ENCODE peak calls at places on chromosomes 3 and 15, in five cellular contexts. One of them, this sample, is unnamed. For H3K36me3 and H3K9me3, the result is how much of the 10 kb centered on the place peaks cover.

GRCh38 chr3:50550079-50550736 is 17.3 kb downstream of the C3orf18 start:
- DNase-seq in heart left ventricle: peak
- DNase-seq in sigmoid colon: no peak
- DNase-seq in cardiac muscle cell: peak
- DNase-seq in SJSA1: peak
- DNase-seq in this sample: peak

GRCh38 chr3:42739401-42740158 is 33.5 kb downstream of the CCDC13 start:
- DNase-seq in SJSA1: no peak
- DNase-seq in heart left ventricle: peak
- DNase-seq in sigmoid colon: peak
- DNase-seq in cardiac muscle cell: peak
- DNase-seq in this sample: no peak

GRCh38 chr3:107986505-107986904 is 104.3 kb downstream of the CD47 start:
- DNase-seq in sigmoid colon: no peak
- DNase-seq in cardiac muscle cell: no peak
- DNase-seq in heart left ventricle: no peak
- DNase-seq in SJSA1: no peak
- DNase-seq in this sample: no peak

GRCh38 chr15:76330281-76330680 is 6.3 kb upstream of the ISL2 start:
- DNase-seq in SJSA1: peak
- DNase-seq in heart left ventricle: peak
- DNase-seq in cardiac muscle cell: peak
- DNase-seq in sigmoid colon: peak
- DNase-seq in this sample: peak

GRCh38 chr15:65782096-65782495 is 10.0 kb downstream of the DENND4A start:
- DNase-seq in SJSA1: no peak
- DNase-seq in cardiac muscle cell: no peak
- DNase-seq in sigmoid colon: no peak
- DNase-seq in heart left ventricle: no peak
- DNase-seq in this sample: no peak

GRCh38 chr3:61777483-61777882 is 216.1 kb downstream of the PTPRG start:
- DNase-seq in sigmoid colon: no peak
- DNase-seq in SJSA1: no peak
- DNase-seq in cardiac muscle cell: no peak
- DNase-seq in heart left ventricle: no peak
- DNase-seq in this sample: no peak

GRCh38 chr3:148992027-148992634 is 791 bp downstream of the GYG1 start:
- DNase-seq in SJSA1: peak
- DNase-seq in heart left ventricle: peak
- DNase-seq in cardiac muscle cell: peak
- DNase-seq in sigmoid colon: peak
- DNase-seq in this sample: no peak

GRCh38 chr3:145094355-145094941 is 1066.5 kb downstream of the PLOD2 start:
- DNase-seq in heart left ventricle: no peak
- DNase-seq in cardiac muscle cell: peak
- DNase-seq in SJSA1: no peak
- DNase-seq in sigmoid colon: no peak
- DNase-seq in this sample: no peak

GRCh38 chr15:28116521-28117488 is 17.7 kb upstream of the OCA2 start:
- DNase-seq in SJSA1: no peak
- DNase-seq in heart left ventricle: no peak
- DNase-seq in sigmoid colon: peak
- DNase-seq in cardiac muscle cell: no peak
- DNase-seq in this sample: no peak

GRCh38 chr3:111069974-111070751 is 1.5 kb upstream of the NECTIN3 start:
- DNase-seq in sigmoid colon: no peak
- DNase-seq in heart left ventricle: peak
- DNase-seq in cardiac muscle cell: peak
- DNase-seq in SJSA1: peak
- DNase-seq in this sample: no peak

GRCh38 chr3:70000563-70001081 is 1.1 kb downstream of the SAMMSON start:
- DNase-seq in sigmoid colon: no peak
- DNase-seq in SJSA1: peak
- DNase-seq in heart left ventricle: no peak
- DNase-seq in cardiac muscle cell: no peak
- DNase-seq in this sample: peak

GRCh38 chr15:61634837-61635236 is 405.7 kb upstream of the RORA start:
- DNase-seq in heart left ventricle: no peak
- DNase-seq in SJSA1: no peak
- DNase-seq in sigmoid colon: no peak
- DNase-seq in cardiac muscle cell: no peak
- DNase-seq in this sample: no peak

GRCh38 chr3:197302033-197302432 is 3.6 kb upstream of the DLG1 start:
- DNase-seq in SJSA1: no peak
- DNase-seq in cardiac muscle cell: no peak
- DNase-seq in heart left ventricle: no peak
- DNase-seq in sigmoid colon: no peak
- DNase-seq in this sample: no peak

GRCh38 chr3:193828477-193828876 is 235.5 kb downstream of the OPA1 start:
- DNase-seq in sigmoid colon: no peak
- DNase-seq in heart left ventricle: no peak
- DNase-seq in cardiac muscle cell: no peak
- DNase-seq in SJSA1: no peak
- DNase-seq in this sample: no peak

GRCh38 chr3:152595975-152596832 is 238.7 kb upstream of the P2RY1 start:
- DNase-seq in SJSA1: no peak
- DNase-seq in heart left ventricle: peak
- DNase-seq in sigmoid colon: peak
- DNase-seq in cardiac muscle cell: peak
- DNase-seq in this sample: no peak

GRCh38 chr15:82398785-82399184 is 30.8 kb upstream of the GOLGA6L9 start:
- DNase-seq in SJSA1: no peak
- DNase-seq in sigmoid colon: no peak
- DNase-seq in heart left ventricle: no peak
- DNase-seq in cardiac muscle cell: no peak
- DNase-seq in this sample: no peak

GRCh38 chr15:90497374-90497773 is 32.3 kb upstream of the CRTC3 start:
- DNase-seq in heart left ventricle: no peak
- DNase-seq in cardiac muscle cell: peak
- DNase-seq in SJSA1: no peak
- DNase-seq in sigmoid colon: no peak
- DNase-seq in this sample: no peak

GRCh38 chr3:8996216-8996615 is 32.9 kb upstream of the RAD18 start:
- DNase-seq in SJSA1: no peak
- DNase-seq in heart left ventricle: no peak
- DNase-seq in cardiac muscle cell: no peak
- DNase-seq in sigmoid colon: no peak
- DNase-seq in this sample: no peak

GRCh38 chr15:77144028-77144427 is 73.1 kb upstream of the TSPAN3 start:
- DNase-seq in cardiac muscle cell: no peak
- DNase-seq in heart left ventricle: no peak
- DNase-seq in SJSA1: no peak
- DNase-seq in sigmoid colon: no peak
- DNase-seq in this sample: no peak

GRCh38 chr3:132254076-132254755 is 63.0 kb upstream of the ACP3 start:
- DNase-seq in cardiac muscle cell: no peak
- DNase-seq in SJSA1: no peak
- DNase-seq in heart left ventricle: no peak
- DNase-seq in sigmoid colon: no peak
- DNase-seq in this sample: no peak

GRCh38 chr3:123286308-123287023 is 84.7 kb downstream of the SEC22A start:
- DNase-seq in heart left ventricle: no peak
- DNase-seq in cardiac muscle cell: peak
- DNase-seq in SJSA1: peak
- DNase-seq in sigmoid colon: peak
- DNase-seq in this sample: peak

GRCh38 chr3:48436855-48437254 is 3.1 kb downstream of the CCDC51 start:
- DNase-seq in heart left ventricle: no peak
- DNase-seq in SJSA1: no peak
- DNase-seq in cardiac muscle cell: no peak
- DNase-seq in sigmoid colon: no peak
- DNase-seq in this sample: peak

GRCh38 chr15:101388046-101388445 is 93.0 kb upstream of the SNRPA1 start:
- DNase-seq in heart left ventricle: no peak
- DNase-seq in sigmoid colon: no peak
- DNase-seq in cardiac muscle cell: no peak
- DNase-seq in SJSA1: no peak
- DNase-seq in this sample: no peak

GRCh38 chr15:77654975-77655374 is 22.3 kb upstream of the LINGO1 start:
- DNase-seq in heart left ventricle: no peak
- DNase-seq in SJSA1: no peak
- DNase-seq in cardiac muscle cell: peak
- DNase-seq in sigmoid colon: no peak
- DNase-seq in this sample: peak

GRCh38 chr15:62988701-62989100 is 53.8 kb upstream of the TPM1 start:
- DNase-seq in cardiac muscle cell: no peak
- DNase-seq in heart left ventricle: no peak
- DNase-seq in sigmoid colon: no peak
- DNase-seq in SJSA1: no peak
- DNase-seq in this sample: no peak

GRCh38 chr3:30428251-30428650 is 178.2 kb upstream of the TGFBR2 start:
- DNase-seq in cardiac muscle cell: no peak
- DNase-seq in SJSA1: peak
- DNase-seq in sigmoid colon: no peak
- DNase-seq in heart left ventricle: no peak
- DNase-seq in this sample: no peak

GRCh38 chr3:69785769-69786311 is 46.6 kb downstream of the MITF start:
- DNase-seq in cardiac muscle cell: no peak
- DNase-seq in SJSA1: no peak
- DNase-seq in heart left ventricle: no peak
- DNase-seq in sigmoid colon: no peak
- DNase-seq in this sample: no peak

GRCh38 chr3:49412632-49413337 is 562 bp downstream of the TCTA start:
- DNase-seq in cardiac muscle cell: no peak
- DNase-seq in SJSA1: peak
- DNase-seq in sigmoid colon: no peak
- DNase-seq in heart left ventricle: no peak
- DNase-seq in this sample: no peak

GRCh38 chr3:159897331-159898075 is 91.1 kb upstream of the IL12A start:
- DNase-seq in sigmoid colon: no peak
- DNase-seq in heart left ventricle: no peak
- DNase-seq in SJSA1: no peak
- DNase-seq in cardiac muscle cell: no peak
- DNase-seq in this sample: no peak

GRCh38 chr15:70061696-70062270 is 35.9 kb downstream of the TLE3 start:
- DNase-seq in sigmoid colon: peak
- DNase-seq in cardiac muscle cell: no peak
- DNase-seq in heart left ventricle: no peak
- DNase-seq in SJSA1: no peak
- DNase-seq in this sample: no peak

GRCh38 chr15:70061086-70061370 is 36.7 kb downstream of the TLE3 start:
- DNase-seq in sigmoid colon: no peak
- DNase-seq in cardiac muscle cell: peak
- DNase-seq in heart left ventricle: no peak
- DNase-seq in SJSA1: no peak
- DNase-seq in this sample: no peak

GRCh38 chr15:70063284-70063991 is 34.3 kb downstream of the TLE3 start:
- DNase-seq in sigmoid colon: no peak
- DNase-seq in cardiac muscle cell: no peak
- DNase-seq in heart left ventricle: no peak
- DNase-seq in SJSA1: no peak
- DNase-seq in this sample: no peak

GRCh38 chr15:70063992-70064379 is 33.7 kb downstream of the TLE3 start:
- DNase-seq in heart left ventricle: no peak
- DNase-seq in SJSA1: no peak
- DNase-seq in cardiac muscle cell: peak
- DNase-seq in sigmoid colon: no peak
- DNase-seq in this sample: no peak

DNA sequence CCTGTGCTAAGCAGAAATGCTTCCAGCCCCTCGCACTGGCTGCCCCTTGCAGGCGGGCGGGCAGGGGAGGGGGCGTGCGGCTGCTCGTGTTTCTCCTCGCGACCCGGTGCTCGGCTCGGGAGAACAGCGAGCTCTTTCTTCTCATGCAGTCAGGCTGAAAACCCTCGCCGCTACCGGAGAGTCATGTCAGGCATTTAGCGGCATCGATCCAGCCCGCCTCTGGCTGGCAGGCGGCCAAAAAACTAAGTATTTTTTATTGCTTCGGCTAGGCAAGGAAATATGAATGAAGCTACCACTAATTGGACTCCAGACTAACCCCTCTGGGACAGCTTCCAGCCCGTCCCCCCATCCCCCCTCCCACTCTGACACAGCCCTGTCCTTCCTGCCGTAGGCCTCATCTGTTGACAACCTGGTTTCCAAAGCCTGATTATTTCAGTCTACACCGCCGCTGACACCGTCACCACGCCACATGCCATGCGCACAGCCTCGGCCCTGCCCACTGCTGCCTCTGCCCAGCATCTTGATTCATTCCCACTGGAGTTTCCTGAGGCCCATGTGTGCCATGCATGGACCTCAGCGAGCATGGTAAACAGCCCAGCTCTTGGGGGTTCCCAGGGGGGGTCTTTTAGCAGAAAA is 35.3 kb downstream of the TLE3 start:
- DNase-seq in cardiac muscle cell: no peak
- DNase-seq in heart left ventricle: peak
- DNase-seq in SJSA1: no peak
- DNase-seq in sigmoid colon: peak
- DNase-seq in this sample: peak
- H3K36me3 ChIP-seq in cardiac muscle cell: under half
- H3K36me3 ChIP-seq in heart left ventricle: under half
- H3K36me3 ChIP-seq in SJSA1: half or more
- H3K36me3 ChIP-seq in sigmoid colon: half or more
- H3K36me3 ChIP-seq in this sample: half or more

DNA sequence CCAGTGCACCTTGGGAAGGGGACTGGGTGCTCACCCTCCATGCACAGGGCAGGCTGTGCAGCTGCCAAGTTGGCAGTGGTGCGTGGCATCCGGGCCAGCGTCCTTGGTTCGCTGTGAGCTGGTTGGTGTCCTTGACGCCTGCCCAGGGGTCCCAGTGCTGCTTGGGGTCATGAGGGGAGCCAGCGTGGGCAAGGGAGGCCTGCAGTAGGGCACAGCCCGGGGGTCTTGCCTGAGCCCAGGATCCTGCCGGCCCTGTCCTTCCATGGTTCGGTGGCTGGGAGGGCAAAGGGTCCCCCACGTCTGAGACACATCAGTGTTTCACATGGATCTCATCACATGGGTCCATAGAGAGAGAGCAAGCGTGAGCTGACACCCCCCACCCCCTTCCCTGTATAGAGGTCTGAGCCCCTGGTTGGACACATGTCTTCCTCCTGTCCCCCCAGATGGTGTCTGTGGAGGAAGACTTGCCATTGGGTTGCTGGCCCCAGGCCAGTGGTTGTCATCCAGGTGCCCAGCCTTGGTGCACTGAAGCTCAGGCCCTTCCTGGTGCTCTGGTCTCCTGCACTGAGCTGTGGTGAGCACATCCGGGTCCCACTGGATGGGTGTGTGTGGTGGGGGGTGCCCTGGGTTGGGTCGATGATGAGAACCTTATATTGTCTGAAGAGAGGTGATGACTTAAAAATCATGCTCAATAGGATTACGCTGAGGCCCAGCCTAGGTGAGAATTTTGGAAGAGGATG is 232.3 kb downstream of the SNRPN start:
- DNase-seq in SJSA1: no peak
- DNase-seq in heart left ventricle: peak
- DNase-seq in cardiac muscle cell: no peak
- DNase-seq in sigmoid colon: no peak
- DNase-seq in this sample: no peak
- H3K9me3 ChIP-seq in SJSA1: under half
- H3K9me3 ChIP-seq in heart left ventricle: under half
- H3K9me3 ChIP-seq in cardiac muscle cell: under half
- H3K9me3 ChIP-seq in sigmoid colon: under half
- H3K9me3 ChIP-seq in this sample: under half

GRCh38 chr15:78909791-78910228 is 35.0 kb downstream of the CTSH start:
- DNase-seq in SJSA1: peak
- DNase-seq in heart left ventricle: no peak
- DNase-seq in cardiac muscle cell: peak
- DNase-seq in sigmoid colon: no peak
- DNase-seq in this sample: peak
- H3K4me3 ChIP-seq in SJSA1: no peak
- H3K4me3 ChIP-seq in heart left ventricle: no peak
- H3K4me3 ChIP-seq in cardiac muscle cell: no peak
- H3K4me3 ChIP-seq in sigmoid colon: no peak
- H3K4me3 ChIP-seq in this sample: no peak

GRCh38 chr3:135678386-135678785 is 287.1 kb upstream of the PPP2R3A start:
- DNase-seq in sigmoid colon: no peak
- DNase-seq in cardiac muscle cell: no peak
- DNase-seq in SJSA1: no peak
- DNase-seq in heart left ventricle: no peak
- DNase-seq in this sample: no peak
- H3K36me3 ChIP-seq in sigmoid colon: under half
- H3K36me3 ChIP-seq in cardiac muscle cell: under half
- H3K36me3 ChIP-seq in SJSA1: under half
- H3K36me3 ChIP-seq in heart left ventricle: under half
- H3K36me3 ChIP-seq in this sample: under half

This sample was measured in HAP-1.